ENCODE peak calls at places on chromosomes 5 and 9, in five cellular contexts. I is neural progenitor cell, R is GM23248, L is mammary epithelial cell, Y is fibroblast of lung. W is an unnamed sample.

GRCh38 chr5:107381189-107381856 is 289.4 kb downstream of the EFNA5 start:
- DNase-seq in I (no peak), R (peak; percentile 73), L (peak; percentile 79), Y (peak; percentile 88), W (peak; percentile 83)

GRCh38 chr5:154467655-154468354 is 10.2 kb downstream of the HAND1 start:
- DNase-seq in I (peak; percentile 88), R (peak; percentile 80), L (peak; percentile 59), Y (peak; percentile 41), W (peak; percentile 74)

GRCh38 chr9:89917861-89918260 is 313.0 kb downstream of the GADD45G start:
- DNase-seq in I (no peak), R (no peak), L (no peak), Y (no peak), W (no peak)

GRCh38 chr9:124768275-124768674 is 2.8 kb downstream of the NR6A1 start:
- DNase-seq in I (no peak), R (no peak), L (no peak), Y (no peak), W (no peak)

GRCh38 chr5:32446660-32447059 is 2.1 kb upstream of the ZFR start:
- DNase-seq in I (no peak), R (no peak), L (no peak), Y (no peak), W (no peak)

GRCh38 chr9:71765693-71766092 is 2.6 kb downstream of the CEMIP2 start:
- DNase-seq in I (no peak), R (peak; percentile 43), L (peak; percentile 76), Y (peak; percentile 78), W (peak; percentile 62)

GRCh38 chr5:43601454-43602260 is 1.3 kb upstream of the NNT start:
- DNase-seq in I (no peak), R (peak; percentile 65), L (peak; percentile 30), Y (peak; percentile 58), W (peak; percentile 42)

GRCh38 chr9:123571240-123571639 is 215.2 kb downstream of the CRB2 start:
- DNase-seq in I (no peak), R (no peak), L (no peak), Y (no peak), W (no peak)

GRCh38 chr9:91419222-91420191 is 4.1 kb downstream of the NFIL3 start:
- DNase-seq in I (no peak), R (peak; percentile 97), L (peak; percentile 90), Y (peak; percentile 94), W (peak; percentile 82)

GRCh38 chr9:37200572-37201005 is 80.2 kb downstream of the ZCCHC7 start:
- DNase-seq in I (no peak), R (peak; percentile 83), L (peak; percentile 74), Y (peak; percentile 77), W (peak; percentile 44)

GRCh38 chr5:107329850-107330249 is 340.9 kb downstream of the EFNA5 start:
- DNase-seq in I (no peak), R (no peak), L (no peak), Y (no peak), W (no peak)

GRCh38 chr9:113536483-113537226 is 73.1 kb downstream of the RGS3 start:
- DNase-seq in I (peak; percentile 33), R (no peak), L (no peak), Y (peak; percentile 15), W (no peak)

GRCh38 chr9:72315089-72315509 is 49.9 kb downstream of the ZFAND5 start:
- DNase-seq in I (peak; percentile 9), R (peak; percentile 67), L (peak; percentile 25), Y (no peak), W (peak; percentile 42)

GRCh38 chr5:31833005-31833404 is 194.1 kb downstream of the PDZD2 start:
- DNase-seq in I (no peak), R (no peak), L (no peak), Y (peak; percentile 35), W (peak; percentile 55)

GRCh38 chr9:10903969-10904368 is 291.2 kb upstream of the PTPRD start:
- DNase-seq in I (no peak), R (no peak), L (no peak), Y (no peak), W (no peak)

GRCh38 chr9:15936316-15936869 is 383.6 kb downstream of the CCDC171 start:
- DNase-seq in I (no peak), R (peak; percentile 55), L (no peak), Y (peak; percentile 86), W (peak; percentile 4)

GRCh38 chr5:158126442-158127399 is 267.8 kb upstream of the CLINT1 start:
- DNase-seq in I (no peak), R (no peak), L (no peak), Y (no peak), W (no peak)

GRCh38 chr5:36270175-36270574 is 28.4 kb upstream of the NADK2 start:
- DNase-seq in I (no peak), R (no peak), L (no peak), Y (no peak), W (no peak)

GRCh38 chr5:143606043-143606752 is 202.7 kb upstream of the NR3C1 start:
- DNase-seq in I (no peak), R (peak; percentile 64), L (peak; percentile 72), Y (no peak), W (peak; percentile 82)

GRCh38 chr5:134086215-134086942 is 28.1 kb upstream of the TCF7 start:
- DNase-seq in I (no peak), R (no peak), L (no peak), Y (no peak), W (no peak)

GRCh38 chr9:118271936-118272335 is 567.7 kb downstream of the TLR4 start:
- DNase-seq in I (no peak), R (no peak), L (peak; percentile 19), Y (peak; percentile 29), W (peak; percentile 17)

GRCh38 chr5:173629628-173630027 is 13.2 kb upstream of the BOD1 start:
- DNase-seq in I (peak; percentile 56), R (no peak), L (no peak), Y (no peak), W (no peak)

GRCh38 chr9:33375238-33375840 is 27.0 kb downstream of the AQP7 start:
- DNase-seq in I (peak; percentile 73), R (no peak), L (no peak), Y (peak; percentile 45), W (no peak)

GRCh38 chr5:526456-527088 is 2.3 kb upstream of the SLC9A3 start:
- DNase-seq in I (no peak), R (no peak), L (no peak), Y (no peak), W (no peak)

GRCh38 chr5:530556-530955 is 6.3 kb upstream of the SLC9A3 start:
- DNase-seq in I (no peak), R (no peak), L (no peak), Y (no peak), W (no peak)

GRCh38 chr5:530001-530400 is 5.8 kb upstream of the SLC9A3 start:
- DNase-seq in I (no peak), R (no peak), L (no peak), Y (no peak), W (no peak)

GRCh38 chr5:527646-528591 is 3.7 kb upstream of the SLC9A3 start:
- DNase-seq in I (peak; percentile 59), R (no peak), L (no peak), Y (no peak), W (no peak)

DNA sequence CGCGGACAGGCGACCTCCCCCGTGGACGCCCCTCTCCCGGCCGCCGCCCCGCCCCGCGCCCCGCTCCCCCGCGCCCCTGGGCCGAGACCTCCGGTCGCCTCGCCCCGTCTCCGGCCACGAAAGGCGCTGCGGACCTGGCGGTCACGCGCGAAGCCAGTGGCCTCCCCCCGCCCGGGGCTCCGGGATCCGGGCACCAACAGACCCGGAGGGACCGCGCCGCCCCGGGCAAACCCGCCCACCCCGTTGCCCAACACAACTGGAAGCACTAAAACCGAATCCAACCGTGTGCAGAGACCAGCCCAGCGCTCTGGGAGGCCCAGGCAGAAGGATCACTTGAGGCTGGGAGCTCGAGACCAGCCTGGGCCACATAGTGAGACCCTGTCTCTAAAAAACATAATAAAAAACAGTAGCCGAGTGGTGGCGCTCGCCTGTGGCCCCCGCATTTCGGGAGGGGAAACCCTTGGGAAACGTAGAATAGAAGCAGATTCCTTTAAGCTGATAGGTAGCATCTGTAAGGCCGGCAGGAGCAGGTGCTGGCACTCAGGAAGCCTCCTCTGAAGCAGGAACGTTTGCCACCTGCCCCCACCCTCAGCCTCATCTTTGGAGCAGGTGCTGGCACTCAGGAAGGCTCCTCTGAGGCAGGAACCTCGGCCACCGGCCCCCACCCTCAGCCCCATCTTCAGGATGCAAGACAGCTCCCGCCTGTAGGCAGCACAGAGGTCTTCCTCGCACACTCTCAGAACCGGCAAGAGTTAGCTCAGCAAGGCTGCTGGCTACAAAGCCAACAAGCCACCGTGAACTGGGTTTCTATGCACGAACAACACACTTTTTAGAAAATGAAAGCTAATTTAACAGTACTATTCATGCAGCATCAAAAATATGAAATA is 4.6 kb upstream of the SLC9A3 start:
- DNase-seq in I (no peak), R (no peak), L (no peak), Y (no peak), W (no peak)
- TF ChIP-seq EZH2 in I (peak; percentile 2), R (peak; percentile 57), L (no peak), Y (peak; percentile 80), W (no peak)

DNA sequence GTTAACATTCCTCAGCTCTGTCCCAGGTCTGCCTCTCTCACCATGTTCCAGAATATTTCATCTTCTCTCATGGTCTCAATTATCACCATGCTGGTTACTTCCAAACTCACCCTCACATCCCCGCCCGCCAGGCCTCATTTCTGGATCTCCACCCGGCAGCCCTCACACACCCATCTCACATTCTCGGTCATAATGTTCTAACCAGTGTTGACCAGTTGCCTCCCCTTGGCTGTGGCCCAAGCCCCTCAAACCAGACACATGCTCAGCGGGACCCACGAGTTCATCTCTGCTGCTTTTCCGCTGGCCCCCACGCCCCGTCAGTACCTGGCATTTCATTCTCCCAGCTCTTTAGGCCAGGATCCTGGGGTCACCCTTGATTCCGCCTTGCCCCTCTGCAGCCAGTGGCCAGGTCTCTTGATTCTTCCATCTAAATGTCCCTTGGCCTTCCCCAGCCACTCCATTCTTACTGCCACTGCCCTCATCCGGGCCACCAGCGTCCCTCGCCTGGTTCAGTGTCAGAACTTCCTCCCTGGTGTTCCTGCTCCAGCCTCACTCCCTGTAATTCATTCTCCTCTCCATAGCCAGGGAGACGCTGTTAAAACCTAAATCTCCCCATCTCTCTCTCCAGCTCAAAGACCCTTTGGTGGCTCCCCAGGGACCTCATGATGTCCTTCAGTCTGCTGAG is 141.7 kb downstream of the MVB12B start:
- DNase-seq in I (no peak), R (no peak), L (no peak), Y (no peak), W (no peak)
- H3K4me2 ChIP-seq in I (no peak overlapping the region), R (no peak overlapping the region), L (no peak overlapping the region), Y (no peak overlapping the region), W (no peak overlapping the region)

DNA sequence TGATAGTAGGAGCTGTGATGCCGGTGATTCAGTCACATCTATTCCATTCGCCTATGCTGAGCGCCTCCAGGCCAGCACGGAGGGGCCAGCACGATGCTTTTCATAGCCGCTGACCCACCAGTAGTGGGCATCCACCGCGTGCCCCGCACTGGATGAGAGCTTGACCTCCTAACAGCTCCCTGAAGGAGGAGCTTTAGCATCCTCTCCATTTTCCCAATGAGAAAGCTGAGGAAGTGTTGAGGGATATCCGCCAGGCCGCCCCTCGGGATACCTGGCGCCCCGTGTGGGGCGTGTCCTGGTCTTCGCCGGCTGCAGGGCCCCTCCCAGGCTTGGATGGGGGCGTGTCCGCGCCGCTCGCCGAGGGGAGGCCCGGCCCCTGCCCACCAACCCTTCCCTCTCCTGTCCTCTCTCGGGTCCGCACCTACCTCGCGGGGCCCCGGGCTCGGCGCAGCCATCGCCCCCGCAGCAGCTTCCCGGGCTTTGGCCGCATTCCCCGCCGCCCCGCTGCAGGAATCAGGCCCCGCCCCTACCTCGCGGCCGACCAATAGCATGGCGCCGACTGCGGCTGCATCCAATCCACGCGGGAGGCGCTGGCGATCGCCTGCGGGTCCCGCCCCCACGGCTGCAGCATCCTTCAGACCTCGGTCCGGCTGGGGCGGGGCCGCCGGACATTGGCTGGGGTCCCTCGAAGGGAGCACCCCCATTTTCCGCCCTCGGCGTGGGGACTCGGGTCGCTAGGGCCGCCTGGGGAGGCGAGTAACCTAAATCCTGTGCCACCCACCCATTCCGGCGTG is at the start of gene PIP5KL1:
- DNase-seq in I (peak; percentile 96), R (peak; percentile 98), L (peak; percentile 71), Y (peak; percentile 82), W (peak; percentile 68)
- H2AFZ ChIP-seq in I (peak within 1 kb of the TSS; percentile 5), R (peak within 1 kb of the TSS; percentile 58), L (peak within 1 kb of the TSS; percentile 71), Y (no peak within 1 kb of the TSS), W (peak within 1 kb of the TSS; percentile 41)

GRCh38 chr9:132185164-132186009 is 23.5 kb downstream of the NTNG2 start:
- DNase-seq in I (peak; percentile 51), R (no peak), L (no peak), Y (no peak), W (no peak)
- TF ChIP-seq EZH2 in I (no peak), R (no peak), L (no peak), Y (no peak), W (no peak)